ENCODE peak calls at places on chromosomes 11 and 22, in seven cellular contexts. C is CD8-positive, alpha-beta T cell; H is A549; S is HL-60; K is keratinocyte; G is GM23338; N is AG04450. L is an unnamed sample.

GRCh38 chr11:539971-540481 is 2.7 kb downstream of the LRRC56 start:
- DNase-seq in C (no peak), H (no peak), S (no peak), K (no peak), G (no peak), N (no peak), L (no peak)

GRCh38 chr11:106418786-106419185 is 341.3 kb downstream of the AASDHPPT start:
- DNase-seq in C (no peak), H (no peak), S (no peak), K (no peak), G (no peak), N (no peak), L (no peak)

GRCh38 chr22:39690901-39691620 is 120.5 kb downstream of the CACNA1I start:
- DNase-seq in C (peak; percentile 11), H (no peak), S (no peak), K (no peak), G (peak; percentile 74), N (no peak), L (no peak)

GRCh38 chr11:93493252-93493897 is 49.8 kb downstream of the SMCO4 start:
- DNase-seq in C (no peak), H (no peak), S (no peak), K (no peak), G (no peak), N (no peak), L (no peak)

GRCh38 chr22:23168381-23169031 is 11.8 kb upstream of the BCR start:
- DNase-seq in C (no peak), H (no peak), S (no peak), K (no peak), G (no peak), N (no peak), L (no peak)

GRCh38 chr11:56885182-56885581 is 103.5 kb upstream of the OR5AK2 start:
- DNase-seq in C (no peak), H (no peak), S (no peak), K (no peak), G (peak; percentile 2), N (no peak), L (no peak)

GRCh38 chr22:40211481-40212052 is 33.8 kb downstream of the TNRC6B start:
- DNase-seq in C (no peak), H (no peak), S (peak; percentile 68), K (no peak), G (no peak), N (no peak), L (no peak)

GRCh38 chr11:129866328-129866727 is 29.1 kb downstream of the NFRKB start:
- DNase-seq in C (no peak), H (no peak), S (no peak), K (no peak), G (no peak), N (no peak), L (no peak)

GRCh38 chr11:77819921-77820564 is 479 bp downstream of the RSF1 start:
- DNase-seq in C (peak; percentile 18), H (peak; percentile 39), S (peak; percentile 24), K (no peak), G (peak; percentile 83), N (no peak), L (no peak)

GRCh38 chr11:19988598-19988997 is 171.7 kb downstream of the DBX1 start:
- DNase-seq in C (no peak), H (no peak), S (no peak), K (peak; percentile 40), G (peak; percentile 83), N (peak; percentile 63), L (no peak)

GRCh38 chr22:22872722-22873708 is 14.6 kb upstream of the IGLL5 start:
- DNase-seq in C (no peak), H (no peak), S (no peak), K (no peak), G (no peak), N (no peak), L (no peak)

GRCh38 chr22:46854125-46854870 is 91.8 kb downstream of the TBC1D22A start:
- DNase-seq in C (no peak), H (no peak), S (peak; percentile 90), K (no peak), G (peak; percentile 26), N (no peak), L (no peak)

GRCh38 chr22:31206896-31207687 is 5.0 kb upstream of the LIMK2 start:
- DNase-seq in C (no peak), H (no peak), S (no peak), K (peak; percentile 54), G (no peak), N (no peak), L (no peak)

GRCh38 chr11:67384851-67385366 is 6.9 kb upstream of the RAD9A start:
- DNase-seq in C (no peak), H (no peak), S (no peak), K (no peak), G (no peak), N (no peak), L (no peak)

GRCh38 chr11:118612378-118612777 is 5.0 kb downstream of the PHLDB1 start:
- DNase-seq in C (no peak), H (no peak), S (no peak), K (no peak), G (peak; percentile 62), N (no peak), L (no peak)

GRCh38 chr11:126607374-126607773 is 251.9 kb downstream of the ST3GAL4 start:
- DNase-seq in C (no peak), H (peak; percentile 59), S (peak; percentile 25), K (no peak), G (peak; percentile 89), N (peak; percentile 42), L (no peak)

GRCh38 chr11:67468056-67468455 is 995 bp downstream of the TMEM134 start:
- DNase-seq in C (no peak), H (no peak), S (no peak), K (no peak), G (no peak), N (no peak), L (no peak)

GRCh38 chr11:102620179-102620578 is 5.0 kb downstream of the MMP20 start:
- DNase-seq in C (no peak), H (no peak), S (no peak), K (no peak), G (no peak), N (no peak), L (no peak)

GRCh38 chr11:78079232-78080083 is at the start of gene NDUFC2:
- DNase-seq in C (peak; percentile 66), H (peak; percentile 76), S (peak; percentile 80), K (peak; percentile 25), G (peak; percentile 86), N (peak; percentile 57), L (no peak)

GRCh38 chr22:27094633-27095308 is 437.4 kb downstream of the MIAT start:
- DNase-seq in C (no peak), H (no peak), S (no peak), K (no peak), G (no peak), N (no peak), L (no peak)

GRCh38 chr11:62593434-62594044 is 2.2 kb upstream of the TUT1 start:
- DNase-seq in C (peak; percentile 78), H (peak; percentile 77), S (peak; percentile 93), K (no peak), G (peak; percentile 93), N (peak; percentile 33), L (no peak)

GRCh38 chr11:62592216-62592815 is 993 bp upstream of the TUT1 start:
- DNase-seq in C (no peak), H (no peak), S (no peak), K (no peak), G (no peak), N (no peak), L (no peak)

GRCh38 chr11:62588966-62589637 is 2.2 kb downstream of the TUT1 start:
- DNase-seq in C (no peak), H (no peak), S (no peak), K (no peak), G (peak; percentile 55), N (no peak), L (no peak)

GRCh38 chr11:62592989-62593421 is 1.7 kb upstream of the TUT1 start:
- DNase-seq in C (no peak), H (no peak), S (no peak), K (no peak), G (no peak), N (no peak), L (no peak)

DNA sequence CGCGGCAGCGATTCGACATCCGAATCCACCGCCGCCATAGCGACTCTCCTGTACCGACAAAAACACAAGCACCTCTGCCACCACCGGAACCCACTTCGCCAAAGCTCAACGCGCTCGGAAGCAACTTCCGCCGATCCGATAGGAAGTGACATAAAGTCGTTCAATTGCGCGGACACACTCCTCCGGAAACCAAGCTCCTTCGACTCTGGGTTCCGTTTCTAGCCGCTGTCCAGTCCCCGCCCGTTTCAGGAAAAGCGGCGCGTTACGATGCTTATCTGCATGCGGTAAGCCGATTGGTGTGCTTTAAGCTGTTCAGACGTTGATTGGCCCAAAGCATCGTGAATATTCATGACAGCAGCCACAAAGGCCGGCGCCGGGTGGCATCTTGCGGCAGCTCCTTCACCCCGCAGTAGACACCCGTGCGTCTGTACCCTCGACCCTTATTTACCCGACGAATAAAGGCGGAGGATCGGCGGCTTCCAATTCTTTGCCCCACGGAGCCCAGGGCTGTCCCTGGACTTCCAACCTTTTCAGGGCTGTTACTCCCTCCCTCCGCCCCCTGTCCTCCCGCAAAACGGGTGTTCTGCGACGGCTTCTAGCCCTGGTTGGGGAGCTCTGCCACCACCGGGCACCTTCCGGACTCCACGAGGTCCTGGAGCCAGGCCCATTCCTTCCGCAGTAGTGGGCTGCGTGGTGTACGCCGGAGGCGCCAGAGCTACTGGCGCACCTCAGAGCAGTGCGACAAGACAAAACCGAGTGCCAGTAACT is at the start of gene TUT1:
- DNase-seq in C (peak; percentile 92), H (peak; percentile 96), S (peak; percentile 99), K (peak; percentile 97), G (peak; percentile 100), N (peak; percentile 97), L (peak; percentile 89)
- H3K4me3 ChIP-seq in C (peak within 1 kb of the TSS; percentile 72), H (peak within 1 kb of the TSS; percentile 79), S (peak within 1 kb of the TSS; percentile 74), K (peak within 1 kb of the TSS; percentile 91), G (peak within 1 kb of the TSS; percentile 78), N (peak within 1 kb of the TSS; percentile 68), L (peak within 1 kb of the TSS; percentile 84)

DNA sequence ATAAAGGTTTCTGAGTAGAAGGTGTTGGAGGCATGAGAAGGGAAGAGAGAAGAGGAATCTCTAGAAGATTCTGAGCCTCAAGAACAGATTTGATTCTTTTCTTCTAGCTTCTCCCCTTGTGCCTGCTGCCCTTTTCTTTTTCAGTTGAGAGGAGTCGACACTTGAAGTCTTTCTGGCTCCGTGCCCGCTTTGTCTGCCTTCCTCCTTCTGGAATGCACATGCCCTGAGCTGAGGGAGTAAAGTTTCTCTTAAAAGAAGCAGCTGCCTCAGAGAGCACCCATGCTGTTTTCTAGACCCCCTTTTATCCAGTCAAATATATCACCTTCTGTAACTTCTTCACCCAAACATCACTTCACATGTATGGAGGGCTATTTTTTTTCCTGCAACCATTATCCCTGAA is 13.7 kb downstream of the C11orf97 start:
- DNase-seq in C (no peak), H (no peak), S (peak; percentile 90), K (no peak), G (peak; percentile 14), N (no peak), L (no peak)
- H3K27ac ChIP-seq in C (no peak overlapping the region), H (no peak overlapping the region), S (peak overlapping the region; percentile 32), K (no peak overlapping the region), G (no peak overlapping the region), N (no peak overlapping the region), L (peak overlapping the region; percentile 18)

GRCh38 chr22:50272103-50272782 is 2.1 kb upstream of the MAPK11 start:
- DNase-seq in C (no peak), H (no peak), S (no peak), K (no peak), G (no peak), N (no peak), L (no peak)
- TF ChIP-seq CTCF in C (no peak), H (no peak), S (no peak), K (no peak), G (no peak), N (no peak), L (no peak)

GRCh38 chr22:17920992-17921650 is 103.2 kb downstream of the MICAL3 start:
- DNase-seq in C (no peak), H (no peak), S (no peak), K (no peak), G (no peak), N (no peak), L (no peak)
- H3K4me3 ChIP-seq in C (no peak overlapping the region), H (no peak overlapping the region), S (no peak overlapping the region), K (no peak overlapping the region), G (no peak overlapping the region), N (no peak overlapping the region), L (no peak overlapping the region)

L was measured in esophagus squamous epithelium.